ENCODE peak calls at places on chromosome 10, in four cellular contexts. J is left ventricle myocardium inferior, F is LHCN-M2, P is brain microvascular endothelial cell. B is an unnamed sample.

GRCh38 chr10:15427836-15428414 is 56.8 kb upstream of the FAM171A1 start:
- DNase-seq in J (no peak), F (peak; percentile 55), P (peak; percentile 2), B (no peak)

GRCh38 chr10:132986978-132987377 is 44.6 kb upstream of the CFAP46 start:
- DNase-seq in J (no peak), F (no peak), P (no peak), B (no peak)

GRCh38 chr10:69009360-69009759 is 20.8 kb downstream of the KIFBP start:
- DNase-seq in J (no peak), F (peak; percentile 14), P (no peak), B (no peak)

GRCh38 chr10:124657806-124658205 is 86.4 kb downstream of the FAM53B start:
- DNase-seq in J (no peak), F (peak; percentile 88), P (peak; percentile 38), B (no peak)

GRCh38 chr10:30688456-30688855 is 58.9 kb upstream of the LYZL2 start:
- DNase-seq in J (no peak), F (no peak), P (no peak), B (no peak)

GRCh38 chr10:28778524-28778923 is 101.2 kb downstream of the BAMBI start:
- DNase-seq in J (no peak), F (no peak), P (peak; percentile 22), B (no peak)

GRCh38 chr10:24894309-24894708 is 58.1 kb downstream of the PRTFDC1 start:
- DNase-seq in J (no peak), F (peak; percentile 96), P (peak; percentile 83), B (no peak)

GRCh38 chr10:25895856-25896255 is 38.2 kb upstream of the MYO3A start:
- DNase-seq in J (no peak), F (no peak), P (no peak), B (no peak)

GRCh38 chr10:11295492-11295891 is 277.8 kb downstream of the CELF2 start:
- DNase-seq in J (no peak), F (no peak), P (no peak), B (no peak)

GRCh38 chr10:60732240-60733188 is 45.8 kb upstream of the CDK1 start:
- DNase-seq in J (no peak), F (no peak), P (no peak), B (peak; percentile 18)

GRCh38 chr10:22681783-22682183 is 32.6 kb downstream of the PIP4K2A start:
- DNase-seq in J (no peak), F (peak; percentile 85), P (peak; percentile 81), B (no peak)

GRCh38 chr10:133180915-133181639 is 21.1 kb downstream of the KNDC1 start:
- DNase-seq in J (no peak), F (no peak), P (no peak), B (no peak)

GRCh38 chr10:29955308-29955935 is 104.0 kb downstream of the JCAD start:
- DNase-seq in J (no peak), F (no peak), P (peak; percentile 60), B (no peak)

GRCh38 chr10:127889605-127890195 is 3.0 kb downstream of the CLRN3 start:
- DNase-seq in J (no peak), F (peak; percentile 82), P (peak; percentile 70), B (no peak)

GRCh38 chr10:18351426-18351825 is 211.2 kb downstream of the CACNB2 start:
- DNase-seq in J (no peak), F (no peak), P (no peak), B (no peak)

GRCh38 chr10:71132321-71132810 is 80.0 kb upstream of the UNC5B start:
- DNase-seq in J (no peak), F (no peak), P (no peak), B (no peak)

GRCh38 chr10:20118119-20118518 is 301.9 kb downstream of the PLXDC2 start:
- DNase-seq in J (no peak), F (no peak), P (no peak), B (no peak)

GRCh38 chr10:29319205-29319781 is 30.4 kb downstream of the LYZL1 start:
- DNase-seq in J (no peak), F (no peak), P (no peak), B (no peak)

GRCh38 chr10:12701696-12702095 is 299.8 kb downstream of the CCDC3 start:
- DNase-seq in J (no peak), F (no peak), P (no peak), B (no peak)

GRCh38 chr10:93438796-93439253 is 43.3 kb downstream of the MYOF start:
- DNase-seq in J (no peak), F (no peak), P (peak; percentile 24), B (peak; percentile 61)

GRCh38 chr10:105743343-105744056 is 1102.4 kb downstream of the SORCS3 start:
- DNase-seq in J (peak; percentile 18), F (no peak), P (no peak), B (no peak)

GRCh38 chr10:18073314-18073713 is 66.9 kb upstream of the CACNB2 start:
- DNase-seq in J (no peak), F (no peak), P (no peak), B (no peak)

GRCh38 chr10:121988361-121989324 is at the start of gene TACC2:
- DNase-seq in J (no peak), F (no peak), P (no peak), B (no peak)

GRCh38 chr10:28282341-28282740 is 20.5 kb downstream of the MPP7 start:
- DNase-seq in J (no peak), F (no peak), P (no peak), B (no peak)

GRCh38 chr10:48287417-48288391 is 13.2 kb upstream of the FRMPD2 start:
- DNase-seq in J (peak; percentile 33), F (no peak), P (no peak), B (no peak)

GRCh38 chr10:3292601-3293000 is 120.0 kb upstream of the PITRM1 start:
- DNase-seq in J (no peak), F (no peak), P (peak; percentile 24), B (peak; percentile 77)

GRCh38 chr10:89301231-89301630 is 615 bp upstream of the IFIT2 start:
- DNase-seq in J (no peak), F (peak; percentile 61), P (no peak), B (no peak)

GRCh38 chr10:87861566-87861952 is 1.8 kb downstream of the KLLN start:
- DNase-seq in J (peak; percentile 85), F (no peak), P (peak; percentile 67), B (peak; percentile 87)

B was measured in uterus.